ENCODE peak calls at places on chromosomes 16 and 17, in four cellular contexts. One of them, this sample, is unnamed.

GRCh38 chr17:61106354-61106753 is 293.3 kb upstream of the TBX2 start:
- DNase-seq in right lobe of liver: no peak
- DNase-seq in mucosa of descending colon: no peak
- DNase-seq in tibial artery: no peak
- DNase-seq in this sample: no peak

GRCh38 chr16:1633310-1633709 is 21.1 kb downstream of the CRAMP1 start:
- DNase-seq in right lobe of liver: no peak
- DNase-seq in mucosa of descending colon: no peak
- DNase-seq in tibial artery: no peak
- DNase-seq in this sample: no peak

GRCh38 chr16:29025735-29026134 is 40.9 kb downstream of the LAT start:
- DNase-seq in right lobe of liver: no peak
- DNase-seq in mucosa of descending colon: no peak
- DNase-seq in tibial artery: no peak
- DNase-seq in this sample: no peak

GRCh38 chr16:3274490-3274889 is 8.8 kb upstream of the ZNF263 start:
- DNase-seq in right lobe of liver: no peak
- DNase-seq in mucosa of descending colon: no peak
- DNase-seq in tibial artery: no peak
- DNase-seq in this sample: no peak

GRCh38 chr17:77354420-77354720 is 213.6 kb downstream of the SEC14L1 start:
- DNase-seq in right lobe of liver: no peak
- DNase-seq in mucosa of descending colon: no peak
- DNase-seq in tibial artery: no peak
- DNase-seq in this sample: no peak

GRCh38 chr17:6070280-6070894 is at the start of gene WSCD1:
- DNase-seq in right lobe of liver: peak
- DNase-seq in mucosa of descending colon: peak
- DNase-seq in tibial artery: no peak
- DNase-seq in this sample: no peak

GRCh38 chr17:4833941-4834501 is 881 bp downstream of the MINK1 start:
- DNase-seq in right lobe of liver: peak
- DNase-seq in mucosa of descending colon: peak
- DNase-seq in tibial artery: no peak
- DNase-seq in this sample: no peak

GRCh38 chr17:42098747-42099399 is 600 bp upstream of the ZNF385C start:
- DNase-seq in right lobe of liver: no peak
- DNase-seq in mucosa of descending colon: no peak
- DNase-seq in tibial artery: no peak
- DNase-seq in this sample: no peak

GRCh38 chr16:56477096-56477878 is 25.9 kb downstream of the OGFOD1 start:
- DNase-seq in right lobe of liver: no peak
- DNase-seq in mucosa of descending colon: no peak
- DNase-seq in tibial artery: no peak
- DNase-seq in this sample: no peak

GRCh38 chr17:82302991-82303943 is 14.1 kb downstream of the CD7 start:
- DNase-seq in right lobe of liver: peak
- DNase-seq in mucosa of descending colon: no peak
- DNase-seq in tibial artery: no peak
- DNase-seq in this sample: no peak

GRCh38 chr16:56848056-56848936 is 16.7 kb upstream of the SLC12A3 start:
- DNase-seq in right lobe of liver: peak
- DNase-seq in mucosa of descending colon: no peak
- DNase-seq in tibial artery: peak
- DNase-seq in this sample: no peak

GRCh38 chr16:3643095-3643730 is 11.3 kb upstream of the DNASE1 start:
- DNase-seq in right lobe of liver: no peak
- DNase-seq in mucosa of descending colon: no peak
- DNase-seq in tibial artery: peak
- DNase-seq in this sample: no peak

GRCh38 chr17:68378202-68379149 is 78.8 kb downstream of the WIPI1 start:
- DNase-seq in right lobe of liver: peak
- DNase-seq in mucosa of descending colon: peak
- DNase-seq in tibial artery: peak
- DNase-seq in this sample: no peak

GRCh38 chr17:45222273-45222993 is 748 bp downstream of the FMNL1 start:
- DNase-seq in right lobe of liver: no peak
- DNase-seq in mucosa of descending colon: no peak
- DNase-seq in tibial artery: peak
- DNase-seq in this sample: peak

GRCh38 chr16:228151-228855 is 946 bp downstream of the LUC7L start:
- DNase-seq in right lobe of liver: no peak
- DNase-seq in mucosa of descending colon: no peak
- DNase-seq in tibial artery: no peak
- DNase-seq in this sample: no peak

GRCh38 chr16:68383858-68384257 is 64.5 kb downstream of the SMPD3 start:
- DNase-seq in right lobe of liver: no peak
- DNase-seq in mucosa of descending colon: no peak
- DNase-seq in tibial artery: no peak
- DNase-seq in this sample: no peak

GRCh38 chr17:29140051-29140582 is 40.1 kb downstream of the MYO18A start:
- DNase-seq in right lobe of liver: peak
- DNase-seq in mucosa of descending colon: peak
- DNase-seq in tibial artery: peak
- DNase-seq in this sample: peak

GRCh38 chr17:50396261-50397110 is 837 bp downstream of the LRRC59 start:
- DNase-seq in right lobe of liver: peak
- DNase-seq in mucosa of descending colon: peak
- DNase-seq in tibial artery: no peak
- DNase-seq in this sample: no peak

GRCh38 chr16:51951668-51952298 is 595.2 kb downstream of the TOX3 start:
- DNase-seq in right lobe of liver: no peak
- DNase-seq in mucosa of descending colon: no peak
- DNase-seq in tibial artery: no peak
- DNase-seq in this sample: no peak

GRCh38 chr16:12259258-12259657 is 282.7 kb downstream of the SNX29 start:
- DNase-seq in right lobe of liver: no peak
- DNase-seq in mucosa of descending colon: no peak
- DNase-seq in tibial artery: no peak
- DNase-seq in this sample: no peak

DNA sequence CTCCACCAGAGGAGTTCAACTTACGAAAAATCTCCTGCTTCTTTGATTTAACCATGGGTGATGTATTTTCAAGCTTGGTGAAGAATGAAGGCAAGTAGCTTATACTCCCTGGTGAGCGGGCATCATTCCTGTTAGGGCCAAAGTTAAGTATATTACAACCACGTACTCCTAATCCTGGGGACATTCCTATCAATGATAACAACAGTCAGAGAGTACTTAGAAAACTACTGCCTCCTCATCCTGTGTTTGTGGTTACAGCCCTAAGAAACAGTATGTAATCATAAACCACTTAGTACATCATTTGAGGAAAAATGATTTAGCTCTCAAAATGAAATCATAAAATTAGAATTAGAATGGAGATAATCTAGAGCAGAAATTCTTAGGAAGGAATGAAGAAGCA is 47.3 kb downstream of the TTC19 start:
- DNase-seq in right lobe of liver: no peak
- DNase-seq in mucosa of descending colon: no peak
- DNase-seq in tibial artery: no peak
- DNase-seq in this sample: no peak
- H3K4me3 ChIP-seq in right lobe of liver: no peak
- H3K4me3 ChIP-seq in mucosa of descending colon: no peak
- H3K4me3 ChIP-seq in tibial artery: no peak
- H3K4me3 ChIP-seq in this sample: no peak

GRCh38 chr16:17063156-17063555 is 407.6 kb downstream of the XYLT1 start:
- DNase-seq in right lobe of liver: no peak
- DNase-seq in mucosa of descending colon: no peak
- DNase-seq in tibial artery: no peak
- DNase-seq in this sample: no peak
- H3K4me3 ChIP-seq in right lobe of liver: no peak
- H3K4me3 ChIP-seq in mucosa of descending colon: no peak
- H3K4me3 ChIP-seq in tibial artery: no peak
- H3K4me3 ChIP-seq in this sample: no peak

GRCh38 chr17:79020631-79021301 is 3.2 kb upstream of the C1QTNF1 start:
- DNase-seq in right lobe of liver: no peak
- DNase-seq in mucosa of descending colon: no peak
- DNase-seq in tibial artery: peak
- DNase-seq in this sample: no peak

GRCh38 chr17:79023886-79024771 is at the start of gene C1QTNF1:
- DNase-seq in right lobe of liver: peak
- DNase-seq in mucosa of descending colon: peak
- DNase-seq in tibial artery: peak
- DNase-seq in this sample: peak

GRCh38 chr17:79024901-79025737 is 1.1 kb downstream of the C1QTNF1 start:
- DNase-seq in right lobe of liver: peak
- DNase-seq in mucosa of descending colon: peak
- DNase-seq in tibial artery: peak
- DNase-seq in this sample: no peak

GRCh38 chr17:79022507-79022991 is 1.4 kb upstream of the C1QTNF1 start:
- DNase-seq in right lobe of liver: peak
- DNase-seq in mucosa of descending colon: no peak
- DNase-seq in tibial artery: peak
- DNase-seq in this sample: no peak

GRCh38 chr17:79023180-79023705 is 726 bp upstream of the C1QTNF1 start:
- DNase-seq in right lobe of liver: peak
- DNase-seq in mucosa of descending colon: no peak
- DNase-seq in tibial artery: peak
- DNase-seq in this sample: no peak
- H3K4me3 ChIP-seq in right lobe of liver: no peak
- H3K4me3 ChIP-seq in mucosa of descending colon: no peak
- H3K4me3 ChIP-seq in tibial artery: peak
- H3K4me3 ChIP-seq in this sample: no peak

GRCh38 chr17:73325527-73325842 is 13.7 kb upstream of the CDC42EP4 start:
- DNase-seq in right lobe of liver: no peak
- DNase-seq in mucosa of descending colon: no peak
- DNase-seq in tibial artery: peak
- DNase-seq in this sample: no peak
- H3K4me3 ChIP-seq in right lobe of liver: no peak
- H3K4me3 ChIP-seq in mucosa of descending colon: no peak
- H3K4me3 ChIP-seq in tibial artery: no peak
- H3K4me3 ChIP-seq in this sample: no peak

DNA sequence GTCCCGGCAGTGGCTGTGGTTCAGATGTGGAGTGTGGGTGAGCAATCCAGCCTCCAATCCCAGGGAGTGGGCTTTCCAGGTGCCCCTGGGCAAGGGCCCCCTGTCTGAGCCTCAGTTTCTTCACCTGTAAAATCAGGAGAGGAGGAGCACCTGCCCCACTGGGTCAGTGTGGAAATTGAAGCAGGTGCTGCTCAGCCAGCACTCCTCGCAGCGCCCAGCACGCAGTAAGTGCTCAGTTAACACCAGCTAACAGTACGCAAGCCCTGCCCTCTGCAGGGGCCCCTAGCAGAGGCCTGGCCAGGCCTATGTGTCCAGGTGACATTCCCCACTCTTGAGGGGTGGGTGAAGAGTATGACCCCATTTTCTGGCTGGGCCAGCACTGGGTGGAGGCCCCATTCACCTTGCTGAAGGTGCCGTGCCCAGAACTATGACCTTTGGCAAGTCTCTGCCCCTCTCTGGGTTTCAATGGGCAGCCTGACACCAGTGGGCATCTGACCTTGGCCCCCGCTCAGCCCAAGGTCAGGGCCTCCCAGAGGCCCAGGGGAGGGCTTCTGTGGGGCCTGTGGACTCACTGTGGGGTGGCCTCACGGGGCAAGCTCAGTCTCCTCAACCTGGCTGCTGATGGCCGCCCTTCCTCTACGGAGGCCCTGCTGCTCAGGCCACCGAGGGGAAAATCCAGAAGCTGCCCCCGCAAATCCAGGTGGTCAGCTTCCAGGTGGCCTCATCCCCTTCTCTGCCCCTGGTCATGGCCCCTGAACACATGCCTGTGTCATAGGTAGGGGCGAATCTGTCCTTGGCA is 2.5 kb downstream of the MTSS2 start:
- DNase-seq in right lobe of liver: peak
- DNase-seq in mucosa of descending colon: no peak
- DNase-seq in tibial artery: no peak
- DNase-seq in this sample: no peak
- H3K4me3 ChIP-seq in right lobe of liver: peak
- H3K4me3 ChIP-seq in mucosa of descending colon: no peak
- H3K4me3 ChIP-seq in tibial artery: peak
- H3K4me3 ChIP-seq in this sample: no peak

DNA sequence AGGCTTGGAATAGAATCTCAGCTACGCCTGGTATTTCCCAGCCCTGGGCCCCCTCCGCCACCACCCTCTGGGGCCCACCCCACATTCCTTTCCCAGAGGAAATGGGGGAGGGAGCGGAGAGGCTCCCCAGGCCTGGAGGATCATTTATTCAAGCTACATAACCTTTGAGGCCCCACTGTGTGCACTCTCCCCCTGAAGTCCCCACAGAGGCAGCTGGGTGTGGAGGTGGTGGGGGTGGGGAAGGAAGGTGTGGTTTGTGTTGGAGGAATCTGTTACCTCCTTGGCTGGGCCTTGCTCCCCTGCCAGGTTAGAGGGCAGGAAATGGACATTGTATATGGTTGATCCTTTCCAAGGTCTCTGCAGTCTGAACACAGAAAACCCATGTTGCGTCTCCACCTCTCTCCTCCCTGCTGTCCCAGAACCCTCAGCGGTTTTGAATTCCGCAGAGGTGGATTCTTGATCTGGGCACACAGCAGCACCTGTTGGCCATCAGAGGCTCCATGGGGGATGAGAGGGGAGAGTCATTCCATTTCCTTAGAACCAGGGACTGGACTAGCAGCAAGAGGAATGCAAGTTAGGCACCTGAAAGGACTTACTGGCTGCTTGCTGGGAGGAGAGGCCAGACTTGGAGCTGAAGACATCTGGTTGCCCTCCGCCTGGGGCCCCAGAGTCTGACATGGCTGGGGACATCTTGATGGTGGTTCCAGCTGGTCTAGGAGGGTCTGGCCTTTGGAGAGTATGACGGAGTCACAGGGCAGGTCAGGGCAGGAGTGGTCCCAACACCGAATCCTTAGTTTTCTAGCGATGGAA is 23.0 kb downstream of the ARHGAP23 start:
- DNase-seq in right lobe of liver: no peak
- DNase-seq in mucosa of descending colon: no peak
- DNase-seq in tibial artery: no peak
- DNase-seq in this sample: no peak
- H3K4me3 ChIP-seq in right lobe of liver: no peak
- H3K4me3 ChIP-seq in mucosa of descending colon: no peak
- H3K4me3 ChIP-seq in tibial artery: no peak
- H3K4me3 ChIP-seq in this sample: no peak

GRCh38 chr17:7677388-7678067 is 9.8 kb downstream of the TP53 start:
- DNase-seq in right lobe of liver: no peak
- DNase-seq in mucosa of descending colon: no peak
- DNase-seq in tibial artery: no peak
- DNase-seq in this sample: no peak
- H3K4me3 ChIP-seq in right lobe of liver: no peak
- H3K4me3 ChIP-seq in mucosa of descending colon: no peak
- H3K4me3 ChIP-seq in tibial artery: no peak
- H3K4me3 ChIP-seq in this sample: no peak

GRCh38 chr17:8859804-8860430 is 7.6 kb downstream of the PIK3R6 start:
- DNase-seq in right lobe of liver: no peak
- DNase-seq in mucosa of descending colon: no peak
- DNase-seq in tibial artery: peak
- DNase-seq in this sample: no peak

GRCh38 chr17:8855477-8856204 is 11.8 kb downstream of the PIK3R6 start:
- DNase-seq in right lobe of liver: no peak
- DNase-seq in mucosa of descending colon: no peak
- DNase-seq in tibial artery: no peak
- DNase-seq in this sample: no peak

GRCh38 chr17:8859029-8859803 is 8.3 kb downstream of the PIK3R6 start:
- DNase-seq in right lobe of liver: no peak
- DNase-seq in mucosa of descending colon: no peak
- DNase-seq in tibial artery: peak
- DNase-seq in this sample: no peak

GRCh38 chr17:8857919-8858318 is 9.6 kb downstream of the PIK3R6 start:
- DNase-seq in right lobe of liver: no peak
- DNase-seq in mucosa of descending colon: no peak
- DNase-seq in tibial artery: no peak
- DNase-seq in this sample: no peak

GRCh38 chr17:8856869-8857575 is 10.5 kb downstream of the PIK3R6 start:
- DNase-seq in right lobe of liver: no peak
- DNase-seq in mucosa of descending colon: no peak
- DNase-seq in tibial artery: peak
- DNase-seq in this sample: no peak
- H3K4me3 ChIP-seq in right lobe of liver: no peak
- H3K4me3 ChIP-seq in mucosa of descending colon: no peak
- H3K4me3 ChIP-seq in tibial artery: no peak
- H3K4me3 ChIP-seq in this sample: no peak

This sample was measured in CD8-positive, alpha-beta T cell.